ENCODE peak calls at places on chromosomes 1 and 21, in eight cellular contexts. S, E, P, C, I, Y, N and Q are unnamed samples.

GRCh38 chr21:39666026-39666425 is 53.3 kb downstream of the B3GALT5 start:
- DNase-seq in S (no peak), E (no peak), P (no peak), C (no peak), I (no peak), Y (no peak), N (no peak), Q (no peak)

GRCh38 chr1:184052194-184052559 is 647 bp downstream of the TSEN15 start:
- DNase-seq in S (no peak), E (no peak), P (no peak), C (no peak), I (no peak), Y (no peak), N (no peak), Q (no peak)

GRCh38 chr1:86263101-86263500 is 106.5 kb upstream of the COL24A1 start:
- DNase-seq in S (no peak), E (no peak), P (no peak), C (no peak), I (no peak), Y (no peak), N (no peak), Q (no peak)

GRCh38 chr1:117225931-117226330 is 15.2 kb upstream of the VTCN1 start:
- DNase-seq in S (no peak), E (no peak), P (no peak), C (no peak), I (no peak), Y (peak), N (no peak), Q (no peak)

GRCh38 chr1:244347942-244348341 is 103.8 kb downstream of the ADSS2 start:
- DNase-seq in S (no peak), E (no peak), P (no peak), C (no peak), I (no peak), Y (peak), N (no peak), Q (no peak)

GRCh38 chr1:119276558-119276957 is 92.0 kb upstream of the HAO2 start:
- DNase-seq in S (no peak), E (no peak), P (no peak), C (peak), I (no peak), Y (no peak), N (no peak), Q (no peak)

GRCh38 chr1:7899741-7900140 is 40.9 kb downstream of the TNFRSF9 start:
- DNase-seq in S (no peak), E (no peak), P (no peak), C (peak), I (no peak), Y (peak), N (no peak), Q (no peak)

GRCh38 chr1:113981962-113982931 is 3.0 kb downstream of the OLFML3 start:
- DNase-seq in S (peak), E (no peak), P (no peak), C (peak), I (no peak), Y (peak), N (no peak), Q (no peak)

GRCh38 chr1:31792116-31792515 is 23.7 kb downstream of the SPOCD1 start:
- DNase-seq in S (peak), E (no peak), P (no peak), C (no peak), I (no peak), Y (no peak), N (no peak), Q (no peak)

GRCh38 chr1:232667781-232668101 is 37.8 kb upstream of the SIPA1L2 start:
- DNase-seq in S (no peak), E (no peak), P (no peak), C (no peak), I (no peak), Y (peak), N (no peak), Q (no peak)